ENCODE peak calls at places on chromosomes 11 and 22, in eight cellular contexts. U, Z, T, E, Y, B, C and J are unnamed samples.

GRCh38 chr11:107689317-107690202 is 22.3 kb downstream of the SLN start:
- DNase-seq in U (peak), B (peak), Z (peak), T (peak), E (peak), Y (peak), C (peak), J (peak)

GRCh38 chr22:47248925-47249324 is 486.5 kb downstream of the TBC1D22A start:
- DNase-seq in C (no peak), T (no peak), Y (no peak), U (no peak), Z (no peak), E (no peak), B (no peak), J (no peak)

GRCh38 chr11:20045098-20045688 is 115.1 kb downstream of the DBX1 start:
- DNase-seq in E (no peak), Y (no peak), C (peak), T (no peak), B (no peak), U (no peak), Z (no peak), J (no peak)

GRCh38 chr11:58654079-58654907 is 31.8 kb downstream of the CNTF start:
- DNase-seq in C (peak), Y (peak), T (peak), B (peak), Z (peak), U (peak), E (peak), J (peak)

GRCh38 chr22:32204856-32205722 is at the start of gene RFPL2:
- DNase-seq in T (no peak), B (no peak), E (no peak), U (peak), C (no peak), Z (no peak), Y (peak), J (peak)

GRCh38 chr22:23781533-23781932 is 5.2 kb upstream of the SMARCB1 start:
- DNase-seq in Y (no peak), C (no peak), U (peak), Z (no peak), T (peak), B (no peak), E (no peak), J (no peak)

GRCh38 chr11:68044898-68045351 is 6.1 kb downstream of the TCIRG1 start:
- DNase-seq in Z (no peak), E (no peak), U (no peak), B (no peak), Y (no peak), C (no peak), T (no peak), J (no peak)

GRCh38 chr22:46813816-46814597 is 51.6 kb downstream of the TBC1D22A start:
- DNase-seq in Y (no peak), U (peak), B (no peak), E (no peak), Z (no peak), T (no peak), C (no peak), J (no peak)

GRCh38 chr11:25349537-25349936 is 852.7 kb downstream of the LUZP2 start:
- DNase-seq in T (no peak), E (no peak), U (no peak), Z (no peak), B (no peak), C (no peak), Y (no peak), J (no peak)

GRCh38 chr22:35544189-35544588 is 3.6 kb downstream of the RASD2 start:
- DNase-seq in U (no peak), Y (no peak), T (no peak), E (no peak), B (no peak), C (no peak), Z (no peak), J (no peak)

GRCh38 chr22:48893288-48894063 is 934.2 kb downstream of the BRD1 start:
- DNase-seq in Z (no peak), B (no peak), C (no peak), U (no peak), E (no peak), T (no peak), Y (no peak), J (no peak)

GRCh38 chr11:46345881-46346484 is 1.3 kb upstream of the DGKZ start:
- DNase-seq in U (no peak), B (no peak), T (no peak), Z (no peak), Y (no peak), C (no peak), E (no peak), J (no peak)

GRCh38 chr22:30340911-30341685 is 14.4 kb upstream of the TBC1D10A start:
- DNase-seq in E (no peak), B (no peak), C (peak), U (no peak), Z (no peak), T (no peak), Y (no peak), J (peak)

GRCh38 chr22:32334640-32335365 is 22.9 kb upstream of the RFPL3 start:
- DNase-seq in Z (no peak), U (no peak), Y (no peak), C (no peak), T (no peak), B (no peak), E (no peak), J (no peak)

GRCh38 chr22:38754247-38755154 is 1.3 kb downstream of the SUN2 start:
- DNase-seq in T (peak), Y (peak), U (peak), C (peak), E (no peak), B (no peak), Z (no peak), J (peak)

GRCh38 chr11:73989156-73989555 is 6.5 kb upstream of the UCP2 start:
- DNase-seq in B (no peak), Y (no peak), T (peak), Z (no peak), U (no peak), C (no peak), E (no peak), J (no peak)

GRCh38 chr11:70415642-70416395 is 17.5 kb downstream of the CTTN start:
- DNase-seq in Z (no peak), C (no peak), Y (no peak), E (no peak), T (no peak), U (no peak), B (no peak), J (no peak)

GRCh38 chr11:48019230-48019584 is 38.8 kb downstream of the PTPRJ start:
- DNase-seq in Y (peak), Z (no peak), B (no peak), E (no peak), T (no peak), U (no peak), C (no peak), J (no peak)

GRCh38 chr11:27926981-27927481 is 180.9 kb downstream of the KIF18A start:
- DNase-seq in E (no peak), Z (no peak), T (peak), Y (no peak), U (peak), B (no peak), C (no peak), J (no peak)

GRCh38 chr11:45262900-45263299 is 23.2 kb downstream of the SYT13 start:
- DNase-seq in Z (no peak), Y (no peak), C (no peak), U (no peak), T (no peak), B (no peak), E (no peak), J (no peak)

GRCh38 chr11:65357856-65358356 is 3.4 kb downstream of the TIGD3 start:
- DNase-seq in U (no peak), T (no peak), E (no peak), B (no peak), Z (no peak), Y (peak), C (no peak), J (no peak)

GRCh38 chr22:48629631-48630443 is 1197.8 kb downstream of the BRD1 start:
- DNase-seq in U (no peak), Z (no peak), B (no peak), C (no peak), Y (no peak), T (no peak), E (no peak), J (peak)

GRCh38 chr11:111107501-111107900 is 138.0 kb upstream of the POU2AF2 start:
- DNase-seq in U (no peak), Z (no peak), C (no peak), E (no peak), B (no peak), T (no peak), Y (no peak), J (no peak)

GRCh38 chr11:69240332-69241074 is 53.5 kb upstream of the MYEOV start:
- DNase-seq in T (peak), Y (no peak), Z (no peak), B (no peak), C (no peak), U (no peak), E (no peak), J (no peak)

GRCh38 chr11:18495703-18496102 is 31.0 kb downstream of the TSG101 start:
- DNase-seq in Y (no peak), T (no peak), U (peak), Z (no peak), B (no peak), E (no peak), C (no peak), J (no peak)

GRCh38 chr11:34599406-34599901 is 21.4 kb upstream of the EHF start:
- DNase-seq in B (no peak), Z (no peak), T (peak), U (peak), Y (no peak), E (no peak), C (no peak), J (no peak)

GRCh38 chr22:35140879-35141745 is 75.2 kb downstream of the ISX start:
- DNase-seq in E (no peak), U (no peak), C (no peak), Z (no peak), Y (no peak), B (no peak), T (peak), J (no peak)

GRCh38 chr22:23684051-23684450 is 6.8 kb upstream of the RGL4 start:
- DNase-seq in E (no peak), C (no peak), U (no peak), Y (no peak), B (no peak), T (no peak), Z (no peak), J (no peak)

GRCh38 chr11:67271548-67272284 is 5.4 kb downstream of the GRK2 start:
- DNase-seq in B (no peak), T (no peak), Z (no peak), E (no peak), Y (no peak), U (no peak), C (peak), J (no peak)

GRCh38 chr11:69972351-69972802 is 105.7 kb upstream of the ANO1 start:
- DNase-seq in U (peak), E (peak), Y (no peak), Z (no peak), T (no peak), B (no peak), C (no peak), J (no peak)

GRCh38 chr11:45100338-45100737 is 46.1 kb upstream of the PRDM11 start:
- DNase-seq in Z (no peak), C (no peak), B (no peak), E (no peak), U (peak), T (peak), Y (peak), J (no peak)

GRCh38 chr11:97557399-97557798 is 1167.6 kb downstream of the JRKL start:
- DNase-seq in Y (no peak), C (no peak), E (no peak), B (no peak), U (peak), Z (no peak), T (peak), J (no peak)

GRCh38 chr22:22418957-22419356 is 89.6 kb downstream of the ZNF280B start:
- DNase-seq in C (no peak), T (no peak), U (no peak), B (no peak), Y (no peak), Z (no peak), E (no peak), J (no peak)